ENCODE peak calls at places on chromosomes 5 and 9, in ten cellular contexts. B is endodermal cell, E is tibial artery, Z is PC-9, V is mammary epithelial cell, X is lower lobe of right lung, U is sigmoid colon, O is psoas muscle, W is body of pancreas, Q is IMR-90. T is an unnamed sample.

GRCh38 chr5:160369990-160370712 is at the start of gene C1QTNF2:
- DNase-seq in E (peak; percentile 50), U (peak; percentile 84), Z (peak; percentile 50), B (peak; percentile 87), X (peak; percentile 63), W (peak; percentile 47), V (peak; percentile 44), Q (peak; percentile 72), O (peak; percentile 64), T (peak; percentile 79)

GRCh38 chr9:20640331-20641187 is 18.3 kb upstream of the MLLT3 start:
- DNase-seq in O (peak; percentile 17), U (peak; percentile 68), W (peak; percentile 76), Q (peak; percentile 25), Z (peak; percentile 36), X (peak; percentile 51), E (no peak), V (peak; percentile 81), B (no peak), T (peak; percentile 64)

GRCh38 chr5:14937277-14937676 is 65.7 kb upstream of the ANKH start:
- DNase-seq in B (no peak), E (peak; percentile 28), X (no peak), V (no peak), Q (no peak), U (no peak), O (no peak), W (no peak), Z (no peak), T (no peak)

GRCh38 chr9:101881508-101881907 is 143.1 kb upstream of the GRIN3A start:
- DNase-seq in X (no peak), O (no peak), E (no peak), U (no peak), Q (no peak), W (no peak), V (no peak), Z (no peak), B (no peak), T (no peak)

GRCh38 chr9:76873056-76873792 is 32.7 kb downstream of the PRUNE2 start:
- DNase-seq in B (peak; percentile 86), Q (no peak), V (no peak), Z (no peak), O (peak; percentile 23), E (peak; percentile 48), U (peak; percentile 70), X (no peak), W (no peak), T (no peak)

GRCh38 chr9:99044827-99045226 is 60.1 kb upstream of the TGFBR1 start:
- DNase-seq in E (no peak), B (no peak), Q (peak; percentile 66), Z (no peak), X (no peak), V (no peak), U (no peak), W (no peak), O (no peak), T (no peak)

GRCh38 chr5:141598389-141599360 is 20.1 kb downstream of the DIAPH1 start:
- DNase-seq in O (no peak), E (no peak), Z (no peak), W (no peak), X (no peak), Q (peak; percentile 57), U (no peak), V (peak; percentile 6), B (no peak), T (no peak)

GRCh38 chr9:93711002-93711401 is 134.6 kb downstream of the PHF2 start:
- DNase-seq in E (no peak), W (no peak), Z (no peak), Q (no peak), U (no peak), V (no peak), B (peak; percentile 37), O (no peak), X (no peak), T (no peak)

GRCh38 chr5:175448276-175448675 is 4.3 kb upstream of the DRD1 start:
- DNase-seq in V (peak; percentile 56), B (no peak), W (no peak), X (no peak), O (no peak), E (no peak), Q (no peak), Z (no peak), U (no peak), T (no peak)

GRCh38 chr5:169094586-169095409 is 206.1 kb downstream of the SLIT3 start:
- DNase-seq in V (peak; percentile 82), E (no peak), W (no peak), O (no peak), X (no peak), U (no peak), B (no peak), Q (peak; percentile 0), Z (no peak), T (no peak)
- H3K4me3 ChIP-seq in V (no peak overlapping the region), E (no peak overlapping the region), W (no peak overlapping the region), O (no peak overlapping the region), X (no peak overlapping the region), U (no peak overlapping the region), B (no peak overlapping the region), Q (no peak overlapping the region), Z (no peak overlapping the region), T (no peak overlapping the region)

GRCh38 chr5:77645158-77645994 is 6.9 kb upstream of the OTP start:
- DNase-seq in Q (no peak), O (peak; percentile 30), W (peak; percentile 58), V (no peak), Z (peak; percentile 50), E (no peak), U (no peak), X (peak; percentile 50), B (peak; percentile 85), T (no peak)
- H3K27me3 ChIP-seq in Q (peaks cover 88% of the 10 kb centered on the region), O (peaks cover 69% of the 10 kb centered on the region), W (peaks cover 46% of the 10 kb centered on the region), V (peaks cover 62% of the 10 kb centered on the region), Z (peaks cover 23% of the 10 kb centered on the region), E (peaks cover 69% of the 10 kb centered on the region), U (peaks cover 54% of the 10 kb centered on the region), X (peaks cover 79% of the 10 kb centered on the region), B (peaks cover 100% of the 10 kb centered on the region), T (no peaks in the 10 kb centered on the region)

GRCh38 chr5:136062563-136063274 is 33.9 kb downstream of the TGFBI start:
- DNase-seq in X (no peak), V (peak; percentile 53), B (peak; percentile 70), O (no peak), Q (peak; percentile 45), Z (peak; percentile 26), E (no peak), U (no peak), W (no peak), T (peak; percentile 2)
- H3K36me3 ChIP-seq in X (peaks cover 43% of the 10 kb centered on the region), V (peaks cover 32% of the 10 kb centered on the region), B (no peaks in the 10 kb centered on the region), O (no peaks in the 10 kb centered on the region), Q (peaks cover 71% of the 10 kb centered on the region), Z (peaks cover 14% of the 10 kb centered on the region), E (peaks cover 23% of the 10 kb centered on the region), U (no peaks in the 10 kb centered on the region), W (no peaks in the 10 kb centered on the region), T (no peaks in the 10 kb centered on the region)

GRCh38 chr5:1004598-1005361 is 3.8 kb upstream of the NKD2 start:
- DNase-seq in Q (peak; percentile 16), E (peak; percentile 52), W (peak; percentile 75), X (peak; percentile 82), Z (peak; percentile 57), O (peak; percentile 84), V (no peak), U (peak; percentile 92), B (peak; percentile 88), T (peak; percentile 92)

GRCh38 chr5:1006656-1007071 is 1.9 kb upstream of the NKD2 start:
- DNase-seq in Q (no peak), B (peak; percentile 42), E (peak; percentile 11), O (no peak), V (no peak), W (no peak), Z (peak; percentile 9), X (peak; percentile 28), U (peak; percentile 44), T (no peak)

GRCh38 chr5:1005904-1006655 is 2.5 kb upstream of the NKD2 start:
- DNase-seq in W (peak; percentile 2), O (no peak), V (no peak), Q (no peak), B (peak; percentile 39), U (peak; percentile 51), Z (peak; percentile 7), E (peak; percentile 11), X (peak; percentile 32), T (peak; percentile 40)

GRCh38 chr5:1007221-1007680 is 1.4 kb upstream of the NKD2 start:
- DNase-seq in X (peak; percentile 36), Q (no peak), V (no peak), O (no peak), W (peak; percentile 3), B (peak; percentile 57), E (peak; percentile 14), U (peak; percentile 62), Z (peak; percentile 6), T (peak; percentile 45)

GRCh38 chr5:1005362-1005851 is 3.2 kb upstream of the NKD2 start:
- DNase-seq in X (no peak), O (no peak), U (peak; percentile 55), E (peak; percentile 16), B (no peak), Q (no peak), V (no peak), Z (no peak), W (no peak), T (peak; percentile 76)
- H3K4me3 ChIP-seq in X (peak overlapping the region; percentile 58), O (peak overlapping the region; percentile 65), U (peak overlapping the region; percentile 33), E (peak overlapping the region; percentile 56), B (no peak overlapping the region), Q (no peak overlapping the region), V (no peak overlapping the region), Z (no peak overlapping the region), W (no peak overlapping the region), T (no peak overlapping the region)